ENCODE peak calls at places on chromosomes 2 and 18, in four cellular contexts. One of them, this sample, is unnamed.

GRCh38 chr2:173079968-173080860 is 4.6 kb downstream of the MAP3K20 start:
- DNase-seq in neuronal stem cell: no peak
- DNase-seq in H9: no peak
- DNase-seq in IMR-90: peak
- DNase-seq in this sample: no peak

GRCh38 chr18:79610461-79611039 is 69.1 kb upstream of the CTDP1 start:
- DNase-seq in neuronal stem cell: no peak
- DNase-seq in H9: no peak
- DNase-seq in IMR-90: no peak
- DNase-seq in this sample: no peak

GRCh38 chr18:6222271-6222670 is 192.4 kb downstream of the L3MBTL4 start:
- DNase-seq in neuronal stem cell: no peak
- DNase-seq in H9: no peak
- DNase-seq in IMR-90: no peak
- DNase-seq in this sample: no peak

GRCh38 chr2:133884739-133885381 is 316.6 kb upstream of the NCKAP5 start:
- DNase-seq in neuronal stem cell: no peak
- DNase-seq in H9: no peak
- DNase-seq in IMR-90: peak
- DNase-seq in this sample: peak

GRCh38 chr18:37019157-37019571 is 190.2 kb downstream of the KIAA1328 start:
- DNase-seq in neuronal stem cell: no peak
- DNase-seq in H9: peak
- DNase-seq in IMR-90: peak
- DNase-seq in this sample: peak

GRCh38 chr18:51614033-51614432 is 416.6 kb upstream of the MEX3C start:
- DNase-seq in neuronal stem cell: no peak
- DNase-seq in H9: no peak
- DNase-seq in IMR-90: no peak
- DNase-seq in this sample: peak

GRCh38 chr2:73174941-73175662 is 27.3 kb upstream of the NOTO start:
- DNase-seq in neuronal stem cell: no peak
- DNase-seq in H9: no peak
- DNase-seq in IMR-90: no peak
- DNase-seq in this sample: peak

GRCh38 chr2:133405252-133405651 is 163.0 kb downstream of the NCKAP5 start:
- DNase-seq in neuronal stem cell: no peak
- DNase-seq in H9: no peak
- DNase-seq in IMR-90: no peak
- DNase-seq in this sample: no peak

GRCh38 chr2:216057688-216058193 is 23.9 kb downstream of the PECR start:
- DNase-seq in neuronal stem cell: no peak
- DNase-seq in H9: no peak
- DNase-seq in IMR-90: peak
- DNase-seq in this sample: no peak

GRCh38 chr2:94964193-94964592 is 61.3 kb upstream of the MAL start:
- DNase-seq in neuronal stem cell: no peak
- DNase-seq in H9: no peak
- DNase-seq in IMR-90: no peak
- DNase-seq in this sample: no peak

GRCh38 chr2:144471316-144472045 is 48.4 kb downstream of the ZEB2 start:
- DNase-seq in neuronal stem cell: no peak
- DNase-seq in H9: no peak
- DNase-seq in IMR-90: no peak
- DNase-seq in this sample: no peak

GRCh38 chr2:8692783-8693768 is 11.2 kb downstream of the ID2 start:
- DNase-seq in neuronal stem cell: peak
- DNase-seq in H9: peak
- DNase-seq in IMR-90: no peak
- DNase-seq in this sample: peak

DNA sequence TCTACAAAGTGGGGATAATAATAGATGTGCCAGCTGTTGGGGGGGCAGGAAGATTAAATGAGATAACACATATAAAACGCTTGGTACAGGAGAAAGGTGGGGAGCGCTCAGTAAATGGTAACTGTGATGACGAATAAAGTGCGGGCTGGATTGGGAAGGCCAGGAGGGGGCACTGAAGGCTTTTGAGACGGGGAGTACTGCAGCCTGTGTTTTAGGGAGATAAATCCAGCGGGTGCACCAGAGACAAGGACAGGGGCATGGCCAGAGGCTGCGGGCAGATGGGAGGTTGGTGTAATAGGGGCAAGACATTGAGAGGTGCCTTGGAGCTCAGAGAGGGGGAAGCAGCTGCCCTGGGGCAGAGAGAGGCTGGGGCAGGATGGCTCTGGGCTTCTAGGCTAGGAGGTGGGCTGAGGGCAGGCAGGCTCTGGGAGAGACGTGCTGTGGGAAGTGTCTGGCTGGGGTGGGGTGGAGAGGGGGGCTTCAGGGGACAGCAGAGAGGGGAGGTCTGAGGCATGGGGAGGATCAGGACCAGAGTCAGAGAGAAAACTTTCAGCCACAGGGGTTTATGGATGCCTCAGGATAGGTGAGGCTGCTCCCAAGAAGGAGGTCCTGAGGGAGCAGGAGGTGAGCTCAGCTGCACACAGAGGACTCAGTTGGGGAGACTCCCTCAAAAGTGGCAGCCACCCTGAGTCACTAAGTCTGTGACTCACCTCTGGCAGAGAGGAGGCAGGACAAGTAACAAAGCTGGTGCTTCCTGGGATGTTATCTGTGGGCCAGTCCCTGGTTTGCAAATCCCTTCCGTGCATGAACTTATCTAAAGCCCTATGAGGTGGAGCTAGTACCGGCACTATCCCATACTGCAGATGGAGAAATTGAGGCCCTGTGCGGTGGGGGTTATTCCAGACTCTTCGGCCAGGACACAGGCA is 18.9 kb downstream of the TEX44 start:
- DNase-seq in neuronal stem cell: no peak
- DNase-seq in H9: peak
- DNase-seq in IMR-90: peak
- DNase-seq in this sample: peak
- H3K4ac ChIP-seq in neuronal stem cell: no peak
- H3K4ac ChIP-seq in H9: no peak
- H3K4ac ChIP-seq in IMR-90: peak
- H3K4ac ChIP-seq in this sample: no peak

GRCh38 chr2:43013821-43014345 is 212.5 kb downstream of the ZFP36L2 start:
- DNase-seq in neuronal stem cell: no peak
- DNase-seq in H9: no peak
- DNase-seq in IMR-90: no peak
- DNase-seq in this sample: peak
- H3K4ac ChIP-seq in neuronal stem cell: no peak
- H3K4ac ChIP-seq in H9: no peak
- H3K4ac ChIP-seq in IMR-90: no peak
- H3K4ac ChIP-seq in this sample: no peak

DNA sequence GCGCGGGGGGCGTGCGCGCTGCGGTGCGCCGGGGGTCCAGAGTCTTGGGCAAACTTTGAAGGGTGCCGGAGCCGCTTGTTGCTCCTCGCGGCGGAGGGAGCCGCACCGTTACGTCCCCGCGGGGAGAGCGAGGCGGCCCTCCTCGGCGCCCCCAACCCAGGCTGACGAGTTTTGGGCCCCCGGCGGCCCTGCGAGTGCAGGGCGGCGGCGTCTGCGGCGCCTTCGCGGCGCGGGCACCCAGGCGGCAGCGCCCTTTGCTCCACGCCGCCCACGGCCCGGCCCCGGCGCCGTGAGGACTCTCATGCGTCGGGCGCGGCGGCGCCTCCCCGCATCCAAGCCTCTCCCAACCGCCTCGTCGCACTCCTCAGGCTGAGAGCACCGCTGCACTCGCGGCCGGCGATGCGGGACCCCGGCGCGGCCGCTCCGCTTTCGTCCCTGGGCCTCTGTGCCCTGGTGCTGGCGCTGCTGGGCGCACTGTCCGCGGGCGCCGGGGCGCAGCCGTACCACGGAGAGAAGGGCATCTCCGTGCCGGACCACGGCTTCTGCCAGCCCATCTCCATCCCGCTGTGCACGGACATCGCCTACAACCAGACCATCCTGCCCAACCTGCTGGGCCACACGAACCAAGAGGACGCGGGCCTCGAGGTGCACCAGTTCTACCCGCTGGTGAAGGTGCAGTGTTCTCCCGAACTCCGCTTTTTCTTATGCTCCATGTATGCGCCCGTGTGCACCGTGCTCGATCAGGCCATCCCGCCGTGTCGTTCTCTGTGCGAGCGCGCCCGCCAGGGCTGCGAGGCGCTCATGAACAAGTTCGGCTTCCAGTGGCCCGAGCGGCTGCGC is 814 bp downstream of the FZD7 start:
- DNase-seq in neuronal stem cell: no peak
- DNase-seq in H9: no peak
- DNase-seq in IMR-90: no peak
- DNase-seq in this sample: peak
- H3K4ac ChIP-seq in neuronal stem cell: peak
- H3K4ac ChIP-seq in H9: no peak
- H3K4ac ChIP-seq in IMR-90: peak
- H3K4ac ChIP-seq in this sample: peak

GRCh38 chr2:96870631-96871255 is 863 bp upstream of the SEMA4C start:
- DNase-seq in neuronal stem cell: no peak
- DNase-seq in H9: no peak
- DNase-seq in IMR-90: no peak
- DNase-seq in this sample: peak

GRCh38 chr2:96869824-96870630 is at the start of gene SEMA4C:
- DNase-seq in neuronal stem cell: no peak
- DNase-seq in H9: no peak
- DNase-seq in IMR-90: no peak
- DNase-seq in this sample: peak

GRCh38 chr2:96867756-96868554 is 1.9 kb downstream of the SEMA4C start:
- DNase-seq in neuronal stem cell: no peak
- DNase-seq in H9: no peak
- DNase-seq in IMR-90: no peak
- DNase-seq in this sample: peak

GRCh38 chr2:96868555-96869280 is 1.2 kb downstream of the SEMA4C start:
- DNase-seq in neuronal stem cell: peak
- DNase-seq in H9: peak
- DNase-seq in IMR-90: peak
- DNase-seq in this sample: peak

DNA sequence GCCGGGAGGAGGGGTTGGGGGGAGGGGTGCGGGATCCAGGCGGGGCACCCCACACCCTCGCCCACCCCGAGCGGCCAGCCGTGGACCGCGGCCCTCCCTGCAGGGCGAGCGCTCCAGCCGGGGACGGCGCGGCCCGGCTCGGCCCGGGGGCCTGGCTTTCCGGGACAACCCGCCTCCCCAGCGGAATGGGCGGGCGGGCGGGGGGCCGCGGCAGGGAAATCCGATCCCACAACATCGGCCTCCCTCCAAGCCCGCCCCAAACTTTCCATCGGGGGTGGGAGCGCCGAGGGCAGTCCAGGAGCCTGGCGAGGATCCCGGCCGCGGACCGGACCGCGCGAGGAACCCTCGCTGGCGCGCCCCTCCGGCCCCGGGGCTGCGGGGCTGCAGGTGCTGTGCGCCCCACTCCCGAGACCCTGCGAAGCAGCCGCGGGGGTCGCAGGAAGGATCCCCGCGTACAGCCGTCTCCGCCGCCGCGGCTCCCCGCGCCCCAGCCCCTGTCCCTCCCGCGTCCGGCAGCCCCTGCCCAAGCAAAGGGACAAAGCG is 528 bp downstream of the SEMA4C start:
- DNase-seq in neuronal stem cell: no peak
- DNase-seq in H9: no peak
- DNase-seq in IMR-90: peak
- DNase-seq in this sample: peak
- H3K4ac ChIP-seq in neuronal stem cell: no peak
- H3K4ac ChIP-seq in H9: no peak
- H3K4ac ChIP-seq in IMR-90: peak
- H3K4ac ChIP-seq in this sample: peak

GRCh38 chr2:98463988-98464771 is 19.5 kb downstream of the INPP4A start:
- DNase-seq in neuronal stem cell: no peak
- DNase-seq in H9: no peak
- DNase-seq in IMR-90: no peak
- DNase-seq in this sample: peak
- H3K4ac ChIP-seq in neuronal stem cell: no peak
- H3K4ac ChIP-seq in H9: no peak
- H3K4ac ChIP-seq in IMR-90: no peak
- H3K4ac ChIP-seq in this sample: no peak

DNA sequence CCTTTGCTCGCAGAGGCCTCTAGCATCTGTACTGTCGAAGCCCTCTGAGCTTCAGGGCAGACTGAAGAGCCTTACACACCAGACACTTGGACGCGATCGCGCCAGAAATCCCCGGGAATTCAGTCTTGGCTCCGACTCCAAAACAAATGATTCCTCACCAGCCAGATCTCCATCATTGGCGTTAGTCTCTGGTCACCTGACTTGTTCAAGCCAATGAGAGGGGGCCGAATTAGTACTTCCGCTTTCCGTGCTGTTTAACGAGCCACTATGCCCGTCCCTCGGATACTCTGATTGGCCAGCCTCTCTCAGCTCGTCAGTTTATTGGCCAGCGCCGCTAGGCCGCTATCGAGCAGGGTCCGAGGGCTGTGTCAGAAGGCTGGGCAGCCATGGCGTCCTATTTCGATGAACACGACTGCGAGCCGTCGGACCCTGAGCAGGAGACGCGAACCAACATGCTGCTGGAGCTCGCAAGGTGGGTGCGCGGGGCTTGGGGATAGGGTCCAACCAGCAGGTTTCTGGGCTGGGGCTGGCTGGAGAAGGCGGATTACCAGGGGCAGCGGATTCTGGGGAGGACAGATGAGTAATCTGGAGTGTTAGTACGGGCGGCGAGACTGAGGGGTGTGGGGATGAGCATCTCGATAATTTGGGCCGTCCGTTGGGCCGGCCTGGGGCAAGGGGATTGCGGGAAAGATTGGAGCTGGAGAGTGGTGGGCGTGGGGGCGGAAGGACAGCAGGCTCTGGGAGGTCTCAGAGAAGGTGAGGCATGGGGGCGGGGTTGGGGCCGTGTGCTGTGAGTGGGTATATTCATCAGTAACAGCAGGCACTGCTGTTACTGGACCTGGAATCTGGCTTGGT is at the start of gene RNF181:
- DNase-seq in neuronal stem cell: peak
- DNase-seq in H9: peak
- DNase-seq in IMR-90: peak
- DNase-seq in this sample: peak
- H3K4ac ChIP-seq in neuronal stem cell: no peak
- H3K4ac ChIP-seq in H9: no peak
- H3K4ac ChIP-seq in IMR-90: peak
- H3K4ac ChIP-seq in this sample: peak